ENCODE peak calls at places on chromosome 19, in five cellular contexts. N, A, E, L and Z are unnamed samples.

GRCh38 chr19:14492756-14493337 is 3.1 kb downstream of the GIPC1 start:
- DNase-seq in N (no peak), E (no peak), L (no peak), A (peak), Z (no peak)

GRCh38 chr19:41861098-41861768 is 1.2 kb downstream of the RPS19 start:
- DNase-seq in A (no peak), E (no peak), L (no peak), N (no peak), Z (no peak)

GRCh38 chr19:44635581-44636438 is 7.9 kb upstream of the PVR start:
- DNase-seq in E (no peak), N (peak), L (no peak), A (peak), Z (no peak)

GRCh38 chr19:14165986-14166385 is 29.6 kb upstream of the ASF1B start:
- DNase-seq in N (no peak), L (no peak), A (peak), E (no peak), Z (no peak)

GRCh38 chr19:47158879-47159509 is 28.4 kb downstream of the SAE1 start:
- DNase-seq in A (peak), E (no peak), L (peak), N (peak), Z (no peak)

GRCh38 chr19:6030214-6030507 is 52.2 kb upstream of the RANBP3 start:
- DNase-seq in N (peak), A (peak), L (no peak), E (no peak), Z (peak)

GRCh38 chr19:13597625-13598024 is 91.3 kb upstream of the CACNA1A start:
- DNase-seq in E (peak), L (peak), A (peak), N (peak), Z (peak)

GRCh38 chr19:40791996-40792395 is 7.0 kb upstream of the EGLN2 start:
- DNase-seq in L (no peak), E (no peak), N (no peak), A (no peak), Z (no peak)

GRCh38 chr19:6378036-6378435 is 2.3 kb upstream of the PSPN start:
- DNase-seq in N (peak), A (peak), L (no peak), E (no peak), Z (no peak)

GRCh38 chr19:1313695-1314613 is 28.3 kb downstream of the EFNA2 start:
- DNase-seq in N (no peak), L (no peak), E (no peak), A (no peak), Z (no peak)
- H3K4me3 ChIP-seq in N (no peak), L (no peak), E (no peak), A (no peak), Z (no peak)

GRCh38 chr19:29727906-29728305 is 12.8 kb upstream of the C19orf12 start:
- DNase-seq in E (no peak), L (no peak), N (no peak), A (no peak), Z (no peak)

GRCh38 chr19:29724102-29724641 is 9.1 kb upstream of the C19orf12 start:
- DNase-seq in E (no peak), N (peak), A (peak), L (peak), Z (no peak)

DNA sequence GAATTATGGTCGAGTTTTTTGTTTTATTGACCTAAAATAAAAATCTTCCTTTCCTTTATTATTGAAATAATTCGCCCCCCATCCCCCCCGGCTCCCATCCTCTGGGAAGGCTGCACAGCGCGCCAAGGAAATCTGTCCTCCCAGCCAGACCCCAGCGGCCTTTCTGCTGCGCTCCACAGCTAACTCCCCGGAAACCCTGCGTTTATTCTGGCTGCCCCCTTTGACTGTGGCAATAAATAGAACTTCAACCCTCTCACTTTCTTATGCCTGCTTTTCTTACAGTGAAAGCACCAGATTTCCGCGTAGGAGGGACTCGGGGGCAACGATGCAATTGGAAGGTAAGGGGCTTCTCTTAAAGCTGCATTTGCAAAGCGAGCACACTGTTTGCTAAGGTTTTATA is 9.7 kb upstream of the C19orf12 start:
- DNase-seq in E (no peak), L (no peak), A (no peak), N (no peak), Z (no peak)
- H3K4me3 ChIP-seq in E (no peak), L (peak), A (no peak), N (peak), Z (peak)

DNA sequence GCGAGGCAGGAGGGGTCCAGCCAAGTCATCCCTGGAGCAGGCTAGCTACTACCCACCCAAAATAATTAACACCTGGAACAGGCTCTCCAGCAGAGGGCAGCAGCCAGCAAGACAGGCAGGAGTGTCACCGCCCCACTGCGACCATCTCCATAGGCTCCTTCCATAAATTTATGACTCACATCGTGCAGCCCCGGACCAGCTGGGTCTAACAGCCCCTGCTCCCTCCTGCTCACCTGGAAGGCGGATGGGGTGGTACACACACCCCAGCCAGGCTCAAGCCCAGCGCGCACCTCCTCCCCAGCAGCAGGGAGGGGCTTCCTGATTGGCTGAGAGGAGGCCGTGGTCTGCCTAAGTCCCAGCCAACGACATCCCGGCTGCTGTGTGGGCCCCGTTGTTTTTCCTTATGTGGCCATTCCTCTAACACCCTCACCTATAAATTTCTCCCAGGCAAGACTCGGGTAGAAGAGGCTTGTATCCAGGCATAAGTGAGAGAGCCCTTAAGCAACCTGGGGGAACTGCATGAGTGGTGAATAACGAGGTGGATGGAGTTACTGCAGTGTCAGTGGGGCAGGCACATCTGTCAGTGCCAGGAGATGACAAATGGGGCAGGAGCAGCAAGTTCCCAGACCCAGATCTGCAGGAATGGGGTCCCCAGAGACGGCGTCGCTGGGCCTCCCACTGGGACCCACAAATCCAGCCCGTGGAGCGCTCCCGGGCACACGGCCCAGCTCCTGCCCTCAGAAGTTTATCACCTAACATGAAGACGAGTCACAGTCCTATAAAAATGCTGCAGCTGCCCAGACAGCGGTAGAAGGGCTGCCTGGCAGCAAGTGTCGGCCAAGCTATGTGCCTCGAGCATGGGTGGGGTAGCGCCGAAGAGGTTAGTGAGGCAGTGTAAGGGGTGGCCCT is 43.1 kb downstream of the CEBPG start:
- DNase-seq in A (peak), L (peak), N (peak), E (no peak), Z (peak)
- H3K4me3 ChIP-seq in A (peak), L (peak), N (no peak), E (no peak), Z (no peak)

GRCh38 chr19:29529646-29530548 is 4.1 kb downstream of the VSTM2B start:
- DNase-seq in N (no peak), E (no peak), L (no peak), A (peak), Z (no peak)
- H3K4me3 ChIP-seq in N (no peak), E (no peak), L (no peak), A (no peak), Z (no peak)

DNA sequence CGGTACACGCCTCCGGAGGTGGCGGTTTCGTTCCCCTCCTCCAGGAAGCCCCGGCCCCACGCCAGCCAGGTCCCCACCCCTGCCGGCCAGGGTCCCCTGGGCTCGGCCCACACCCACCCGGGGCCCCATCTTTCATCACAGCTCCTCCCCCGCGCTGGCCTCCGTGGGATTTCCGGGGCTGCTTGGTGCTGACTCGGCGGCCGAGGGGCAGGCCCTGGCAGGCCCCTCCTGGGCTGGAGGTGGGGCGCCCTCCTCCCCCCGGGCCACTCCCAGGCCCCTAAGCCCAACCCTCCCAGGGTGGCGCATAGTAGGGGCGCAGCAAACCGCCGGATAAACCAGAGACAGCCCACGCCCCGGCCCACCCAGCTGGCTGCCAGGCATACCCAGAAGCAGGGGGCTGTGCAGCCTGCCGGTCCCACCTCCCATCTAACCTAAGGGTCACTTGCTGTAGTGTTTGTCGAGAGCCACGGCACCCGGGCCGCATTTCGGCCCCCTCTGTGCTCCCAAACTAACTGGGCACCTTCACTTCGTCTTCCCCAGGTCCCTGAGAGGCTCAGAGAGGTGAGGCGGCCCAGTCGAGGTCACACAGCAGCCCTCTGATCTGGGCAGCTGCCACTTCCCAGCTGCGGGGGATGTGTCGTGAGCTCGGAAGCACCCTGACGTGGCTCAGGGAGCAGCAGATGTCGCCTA is 6.6 kb downstream of the ZBTB7A start:
- DNase-seq in N (peak), L (no peak), E (no peak), A (peak), Z (no peak)
- H3K4me3 ChIP-seq in N (no peak), L (peak), E (peak), A (peak), Z (no peak)

DNA sequence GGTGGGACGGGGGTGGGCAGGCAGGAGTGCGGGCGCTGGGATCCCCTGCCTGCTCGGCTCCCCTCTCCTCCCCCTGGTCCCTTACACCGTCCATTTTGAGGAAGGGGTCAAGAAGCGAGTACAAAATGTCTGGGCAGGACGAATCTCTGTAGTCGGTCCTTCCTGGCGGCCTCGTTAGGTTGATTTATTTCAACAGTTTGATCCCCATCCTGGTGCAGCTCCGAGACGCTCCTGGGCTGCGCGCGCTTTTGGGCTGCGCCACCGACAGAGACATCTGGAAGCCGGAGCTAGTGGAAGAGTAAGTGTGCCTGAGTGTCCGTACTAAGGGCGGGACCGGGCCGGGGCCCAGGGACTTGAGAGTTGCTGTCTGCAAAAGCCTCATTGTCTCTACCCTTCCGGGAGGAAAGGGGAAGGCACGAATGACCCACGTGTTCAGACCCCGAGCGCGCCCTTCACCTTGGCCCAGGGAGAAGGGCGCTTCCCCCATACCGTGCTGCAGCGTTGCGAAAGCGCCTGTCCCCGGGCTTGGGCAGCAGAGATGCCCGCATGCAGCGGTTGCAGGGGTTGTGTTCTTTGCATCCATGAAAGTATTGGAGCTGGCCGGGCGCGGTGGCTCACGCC is 1.8 kb downstream of the ZNF114 start:
- DNase-seq in A (peak), L (peak), E (no peak), N (peak), Z (no peak)
- H3K4me3 ChIP-seq in A (peak), L (peak), E (peak), N (peak), Z (peak)